ENCODE peak calls at places on chromosomes 12 and 14, in six cellular contexts. Y is D341Med; Q is activated T-cell treated with anti-CD3 and anti-CD28 coated beads, Interleukin-2, amount 50 U/mL, for 72 hours; F is GM12892; D is endothelial cell; E is GM19239. H is an unnamed sample.

GRCh38 chr14:71320734-71321555 is 413.7 kb downstream of the PCNX1 start:
- DNase-seq in Y (peak; percentile 81), Q (peak; percentile 79), F (peak; percentile 45), D (peak; percentile 64), E (no peak), H (peak; percentile 52)

GRCh38 chr14:65179918-65180724 is 77.8 kb upstream of the MAX start:
- DNase-seq in Y (no peak), Q (peak; percentile 58), F (no peak), D (no peak), E (peak; percentile 43), H (no peak)

GRCh38 chr12:100239589-100239988 is 27.3 kb downstream of the DEPDC4 start:
- DNase-seq in Y (no peak), Q (no peak), F (no peak), D (no peak), E (no peak), H (no peak)

GRCh38 chr12:12704593-12705230 is 8.7 kb upstream of the GPR19 start:
- DNase-seq in Y (peak; percentile 83), Q (peak; percentile 35), F (no peak), D (peak; percentile 38), E (no peak), H (peak; percentile 67)

GRCh38 chr12:42990387-42990786 is 400.8 kb upstream of the PRICKLE1 start:
- DNase-seq in Y (no peak), Q (no peak), F (no peak), D (no peak), E (no peak), H (no peak)

GRCh38 chr12:7101694-7102131 is 7.3 kb downstream of the C1RL start:
- DNase-seq in Y (peak; percentile 12), Q (no peak), F (no peak), D (no peak), E (no peak), H (no peak)

GRCh38 chr12:3325736-3326135 is 165.3 kb upstream of the PRMT8 start:
- DNase-seq in Y (no peak), Q (no peak), F (no peak), D (no peak), E (no peak), H (peak; percentile 54)

GRCh38 chr12:118493962-118494361 is 117.6 kb downstream of the SUDS3 start:
- DNase-seq in Y (no peak), Q (no peak), F (no peak), D (no peak), E (no peak), H (no peak)

GRCh38 chr14:93788557-93789365 is 476 bp upstream of the PRIMA1 start:
- DNase-seq in Y (peak; percentile 87), Q (no peak), F (no peak), D (peak; percentile 18), E (no peak), H (peak; percentile 71)

GRCh38 chr12:53097207-53097563 is 282 bp upstream of the IGFBP6 start:
- DNase-seq in Y (no peak), Q (no peak), F (no peak), D (no peak), E (no peak), H (no peak)

GRCh38 chr12:105945935-105946334 is 192.8 kb downstream of the NUAK1 start:
- DNase-seq in Y (no peak), Q (no peak), F (no peak), D (no peak), E (no peak), H (no peak)

GRCh38 chr12:56007148-56007891 is 10.2 kb downstream of the SUOX start:
- DNase-seq in Y (peak; percentile 93), Q (peak; percentile 82), F (peak; percentile 94), D (peak; percentile 68), E (peak; percentile 95), H (peak; percentile 92)

GRCh38 chr12:19058235-19059021 is 71.1 kb upstream of the PLEKHA5 start:
- DNase-seq in Y (no peak), Q (no peak), F (no peak), D (no peak), E (no peak), H (no peak)

GRCh38 chr12:130186631-130187269 is 24.5 kb downstream of the FZD10 start:
- DNase-seq in Y (no peak), Q (no peak), F (no peak), D (no peak), E (no peak), H (no peak)